ENCODE peak calls at places on chromosomes 2 and 18, in four cellular contexts. Q is GM23338, K is G401, Y is NCI-H2081. V is an unnamed sample.

GRCh38 chr2:160970052-160970846 is 190.0 kb upstream of the TANK start:
- DNase-seq in Q (peak), K (peak), Y (peak), V (peak)

GRCh38 chr2:83186050-83186790 is 1272.9 kb downstream of the SUCLG1 start:
- DNase-seq in Q (no peak), K (no peak), Y (no peak), V (no peak)

GRCh38 chr2:233448220-233448559 is 93.9 kb downstream of the DGKD start:
- DNase-seq in Q (peak), K (peak), Y (no peak), V (no peak)

GRCh38 chr2:176662771-176663170 is 393.5 kb downstream of the MTX2 start:
- DNase-seq in Q (no peak), K (no peak), Y (no peak), V (no peak)

GRCh38 chr2:11692966-11693521 is 23.0 kb upstream of the NTSR2 start:
- DNase-seq in Q (peak), K (peak), Y (peak), V (peak)

GRCh38 chr2:26778507-26778906 is 7.3 kb upstream of the CENPA start:
- DNase-seq in Q (no peak), K (no peak), Y (no peak), V (no peak)

GRCh38 chr2:64525323-64525625 is 1.1 kb downstream of the AFTPH start:
- DNase-seq in Q (peak), K (no peak), Y (no peak), V (no peak)

GRCh38 chr2:224206816-224207215 is 167.7 kb upstream of the SERPINE2 start:
- DNase-seq in Q (no peak), K (no peak), Y (no peak), V (no peak)

GRCh38 chr2:157789933-157790511 is 86.1 kb downstream of the ACVR1 start:
- DNase-seq in Q (no peak), K (peak), Y (no peak), V (no peak)

GRCh38 chr2:55989405-55989804 is 65.8 kb upstream of the EFEMP1 start:
- DNase-seq in Q (no peak), K (no peak), Y (no peak), V (no peak)

GRCh38 chr18:12597775-12598174 is 60.1 kb downstream of the SPIRE1 start:
- DNase-seq in Q (no peak), K (no peak), Y (no peak), V (peak)

GRCh38 chr18:7872569-7872968 is 305.5 kb downstream of the PTPRM start:
- DNase-seq in Q (no peak), K (no peak), Y (no peak), V (peak)

GRCh38 chr2:134396493-134396892 is 142.6 kb downstream of the MGAT5 start:
- DNase-seq in Q (no peak), K (peak), Y (no peak), V (no peak)

GRCh38 chr18:45285251-45285650 is 330.0 kb upstream of the SLC14A2 start:
- DNase-seq in Q (no peak), K (no peak), Y (no peak), V (no peak)

GRCh38 chr2:179917272-179917671 is 55.9 kb upstream of the ZNF385B start:
- DNase-seq in Q (no peak), K (no peak), Y (no peak), V (peak)

GRCh38 chr2:175030380-175031271 is 25.4 kb upstream of the CHN1 start:
- DNase-seq in Q (peak), K (peak), Y (peak), V (peak)

GRCh38 chr18:59268722-59269562 is 4.3 kb downstream of the RAX start:
- DNase-seq in Q (peak), K (no peak), Y (no peak), V (peak)

GRCh38 chr2:112941753-112942653 is 31.0 kb downstream of the IL37 start:
- DNase-seq in Q (peak), K (peak), Y (peak), V (peak)

GRCh38 chr2:113850687-113851086 is 39.2 kb upstream of the ACTR3 start:
- DNase-seq in Q (no peak), K (no peak), Y (no peak), V (no peak)